ENCODE peak calls at places on chromosomes 13 and 19, in seven cellular contexts. K, F, N, L, O, R and Z are unnamed samples.

GRCh38 chr13:29976535-29976934 is 126.1 kb upstream of the UBL3 start:
- DNase-seq in K (no peak), F (no peak), N (no peak), L (no peak), O (no peak), R (no peak), Z (no peak)

GRCh38 chr13:77860621-77861020 is 58.0 kb downstream of the EDNRB start:
- DNase-seq in K (peak), F (no peak), N (peak), L (no peak), O (peak), R (no peak), Z (peak)

GRCh38 chr19:1422360-1422759 is 15.0 kb downstream of the DAZAP1 start:
- DNase-seq in K (no peak), F (no peak), N (no peak), L (no peak), O (no peak), R (no peak), Z (no peak)

GRCh38 chr13:101785858-101786257 is 333.4 kb downstream of the ITGBL1 start:
- DNase-seq in K (peak), F (no peak), N (peak), L (no peak), O (peak), R (peak), Z (peak)

GRCh38 chr13:45446181-45446580 is 18.6 kb upstream of the COG3 start:
- DNase-seq in K (peak), F (no peak), N (peak), L (no peak), O (peak), R (no peak), Z (no peak)

GRCh38 chr19:47495478-47496372 is 11.7 kb upstream of the KPTN start:
- DNase-seq in K (no peak), F (no peak), N (no peak), L (no peak), O (no peak), R (no peak), Z (no peak)

GRCh38 chr13:52850396-52851152 is 2.1 kb upstream of the PCDH8 start:
- DNase-seq in K (peak), F (no peak), N (peak), L (no peak), O (peak), R (peak), Z (peak)

GRCh38 chr19:30162718-30163117 is 209.5 kb upstream of the ZNF536 start:
- DNase-seq in K (no peak), F (no peak), N (no peak), L (no peak), O (no peak), R (no peak), Z (no peak)

GRCh38 chr13:79385694-79386093 is 20.4 kb downstream of the RBM26 start:
- DNase-seq in K (peak), F (no peak), N (no peak), L (no peak), O (no peak), R (no peak), Z (peak)

GRCh38 chr13:44605275-44605674 is 29.1 kb upstream of the TSC22D1 start:
- DNase-seq in K (no peak), F (no peak), N (no peak), L (no peak), O (no peak), R (no peak), Z (peak)

GRCh38 chr13:33838567-33839131 is 20.7 kb downstream of the RFC3 start:
- DNase-seq in K (peak), F (no peak), N (peak), L (no peak), O (no peak), R (no peak), Z (no peak)

GRCh38 chr13:71659427-71659826 is 207.6 kb downstream of the DACH1 start:
- DNase-seq in K (peak), F (no peak), N (peak), L (no peak), O (no peak), R (no peak), Z (no peak)

GRCh38 chr19:43532571-43532961 is 422 bp upstream of the ZNF575 start:
- DNase-seq in K (no peak), F (no peak), N (no peak), L (no peak), O (no peak), R (no peak), Z (peak)

GRCh38 chr19:44476559-44477408 is 23.5 kb downstream of the ZNF180 start:
- DNase-seq in K (peak), F (no peak), N (peak), L (no peak), O (peak), R (no peak), Z (peak)

GRCh38 chr13:109028626-109029025 is 399.2 kb downstream of the MYO16 start:
- DNase-seq in K (no peak), F (no peak), N (peak), L (no peak), O (no peak), R (no peak), Z (no peak)

DNA sequence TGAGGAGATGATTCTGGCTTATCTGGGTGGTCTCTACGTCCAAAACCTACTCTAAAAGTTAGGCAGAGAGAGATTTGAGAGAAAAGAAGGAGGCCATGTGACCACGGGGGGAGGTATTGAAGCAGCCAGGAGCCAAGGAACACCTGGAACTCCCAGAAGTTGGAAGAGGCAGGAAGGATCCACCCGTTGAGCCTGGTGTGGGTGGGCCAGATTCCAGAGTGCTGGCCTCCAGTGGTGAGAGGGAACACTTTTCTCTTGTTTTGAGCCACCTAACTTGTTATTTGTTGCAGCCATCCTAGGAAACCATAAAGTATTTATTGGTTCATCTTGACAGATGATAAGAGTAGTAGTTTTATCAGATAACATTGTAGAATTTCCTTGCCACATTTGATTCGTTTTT is 396.9 kb downstream of the MYO16 start:
- DNase-seq in K (no peak), F (no peak), N (no peak), L (no peak), O (no peak), R (no peak), Z (no peak)
- TF ChIP-seq CTCF in K (peak), F (no peak), N (no peak), L (no peak), O (no peak), R (no peak), Z (no peak)

GRCh38 chr13:27481766-27482165 is 31.4 kb upstream of the MTIF3 start:
- DNase-seq in K (peak), F (peak), N (no peak), L (no peak), O (peak), R (peak), Z (peak)
- TF ChIP-seq CTCF in K (peak), F (peak), N (peak), L (peak), O (peak), R (peak), Z (peak)

GRCh38 chr13:37046062-37046461 is 13.4 kb downstream of the SUPT20H start:
- DNase-seq in K (no peak), F (no peak), N (no peak), L (no peak), O (no peak), R (no peak), Z (no peak)

GRCh38 chr13:37047846-37048245 is 11.6 kb downstream of the SUPT20H start:
- DNase-seq in K (no peak), F (no peak), N (no peak), L (no peak), O (no peak), R (no peak), Z (no peak)

GRCh38 chr13:37047032-37047431 is 12.5 kb downstream of the SUPT20H start:
- DNase-seq in K (no peak), F (no peak), N (no peak), L (no peak), O (no peak), R (no peak), Z (no peak)

GRCh38 chr13:37049810-37050209 is 9.7 kb downstream of the SUPT20H start:
- DNase-seq in K (no peak), F (no peak), N (no peak), L (no peak), O (no peak), R (no peak), Z (no peak)
- TF ChIP-seq CTCF in K (peak), F (no peak), N (no peak), L (no peak), O (peak), R (no peak), Z (no peak)

GRCh38 chr19:10871711-10872550 is 578 bp downstream of the CARM1 start:
- DNase-seq in K (no peak), F (no peak), N (no peak), L (no peak), O (no peak), R (peak), Z (peak)
- TF ChIP-seq CTCF in K (no peak), F (no peak), N (no peak), L (no peak), O (no peak), R (peak), Z (no peak)

GRCh38 chr19:18651738-18652137 is 14.9 kb downstream of the KLHL26 start:
- DNase-seq in K (no peak), F (no peak), N (no peak), L (no peak), O (no peak), R (no peak), Z (no peak)
- TF ChIP-seq CTCF in K (no peak), F (no peak), N (no peak), L (no peak), O (no peak), R (no peak), Z (no peak)

GRCh38 chr19:23686622-23687423 is at the start of gene ZNF675:
- DNase-seq in K (peak), F (peak), N (peak), L (peak), O (peak), R (peak), Z (peak)
- TF ChIP-seq CTCF in K (no peak), F (no peak), N (no peak), L (no peak), O (peak), R (peak), Z (no peak)

GRCh38 chr19:49071860-49072547 is 495 bp downstream of the KCNA7 start:
- DNase-seq in K (no peak), F (peak), N (no peak), L (no peak), O (no peak), R (no peak), Z (no peak)

GRCh38 chr19:49069026-49069425 is 3.5 kb downstream of the KCNA7 start:
- DNase-seq in K (no peak), F (no peak), N (no peak), L (no peak), O (no peak), R (no peak), Z (no peak)

GRCh38 chr19:49070416-49070815 is 2.1 kb downstream of the KCNA7 start:
- DNase-seq in K (no peak), F (no peak), N (no peak), L (no peak), O (no peak), R (no peak), Z (no peak)

GRCh38 chr19:49073514-49074378 is 1.2 kb upstream of the KCNA7 start:
- DNase-seq in K (no peak), F (no peak), N (no peak), L (no peak), O (no peak), R (no peak), Z (peak)
- TF ChIP-seq CTCF in K (peak), F (no peak), N (peak), L (no peak), O (peak), R (peak), Z (peak)